ENCODE peak calls at places on chromosomes 1 and 21, in nine cellular contexts. L, X, I, M, K, O, Q, A and E are unnamed samples. For H3K4me1, the result is how much of the 10 kb centered on the place peaks cover.

GRCh38 chr1:114108741-114109255 is 44.9 kb downstream of the SYT6 start:
- DNase-seq in L (no peak), I (no peak), O (no peak), K (no peak), A (no peak), X (no peak), M (peak), Q (no peak), E (no peak)

GRCh38 chr1:114828251-114828650 is 26.4 kb upstream of the SYCP1 start:
- DNase-seq in O (no peak), A (no peak), I (no peak), X (no peak), M (no peak), Q (no peak), L (no peak), K (no peak), E (no peak)

GRCh38 chr1:198320748-198321147 is 163.9 kb downstream of the NEK7 start:
- DNase-seq in Q (no peak), I (no peak), O (no peak), L (no peak), K (no peak), A (no peak), X (no peak), M (no peak), E (no peak)

GRCh38 chr1:27778022-27778421 is 5.0 kb downstream of the STX12 start:
- DNase-seq in A (peak), Q (no peak), M (no peak), X (no peak), O (no peak), K (no peak), I (no peak), L (no peak), E (no peak)

GRCh38 chr1:52403566-52404115 is 582 bp downstream of the ORC1 start:
- DNase-seq in L (peak), X (no peak), A (no peak), I (peak), M (peak), K (no peak), O (no peak), Q (no peak), E (no peak)

GRCh38 chr21:17372200-17372599 is 140.6 kb upstream of the CXADR start:
- DNase-seq in O (no peak), I (no peak), K (no peak), M (no peak), Q (no peak), L (no peak), X (no peak), A (no peak), E (no peak)

GRCh38 chr1:167594827-167595226 is 35.2 kb upstream of the RCSD1 start:
- DNase-seq in L (no peak), O (no peak), Q (no peak), M (no peak), A (no peak), I (no peak), X (no peak), K (no peak), E (no peak)

GRCh38 chr1:11731719-11732283 is 4.1 kb upstream of the AGTRAP start:
- DNase-seq in K (peak), L (no peak), M (no peak), I (peak), X (peak), Q (no peak), O (peak), A (peak), E (peak)

GRCh38 chr1:117657031-117657430 is 51.2 kb downstream of the TENT5C start:
- DNase-seq in L (no peak), Q (no peak), O (no peak), M (no peak), I (no peak), A (no peak), K (no peak), X (no peak), E (no peak)

GRCh38 chr1:24020032-24020431 is 39.9 kb upstream of the SRSF10 start:
- DNase-seq in O (no peak), A (no peak), Q (no peak), X (no peak), I (no peak), M (no peak), K (peak), L (no peak), E (no peak)

GRCh38 chr21:21690068-21690665 is 692.0 kb downstream of the NCAM2 start:
- DNase-seq in Q (no peak), L (no peak), X (no peak), O (no peak), A (no peak), K (no peak), M (no peak), I (no peak), E (no peak)

GRCh38 chr1:3037281-3038040 is 16.2 kb downstream of the ACTRT2 start:
- DNase-seq in I (no peak), X (no peak), M (no peak), K (peak), Q (no peak), A (no peak), O (no peak), L (no peak), E (peak)

GRCh38 chr1:76726251-76726650 is 141.0 kb upstream of the ST6GALNAC5 start:
- DNase-seq in Q (no peak), K (no peak), I (no peak), L (no peak), O (no peak), A (no peak), M (no peak), X (no peak), E (no peak)

GRCh38 chr1:53559391-53559815 is 100.2 kb downstream of the DMRTB1 start:
- DNase-seq in K (peak), A (no peak), X (no peak), M (peak), Q (peak), I (no peak), L (no peak), O (no peak), E (peak)

GRCh38 chr1:243902100-243902499 is 52.1 kb upstream of the AKT3 start:
- DNase-seq in L (no peak), I (no peak), O (peak), Q (no peak), A (no peak), K (no peak), X (no peak), M (no peak), E (no peak)

GRCh38 chr1:226738995-226739695 is at the start of gene ITPKB:
- DNase-seq in I (peak), K (peak), A (peak), L (no peak), M (peak), Q (no peak), O (peak), X (peak), E (peak)

GRCh38 chr1:18882511-18882910 is 19.8 kb downstream of the ALDH4A1 start:
- DNase-seq in A (no peak), I (no peak), O (no peak), Q (no peak), M (no peak), L (no peak), X (no peak), K (no peak), E (no peak)

GRCh38 chr1:99685516-99686180 is 39.7 kb downstream of the PALMD start:
- DNase-seq in M (peak), A (peak), K (peak), X (peak), L (peak), I (peak), O (peak), Q (peak), E (no peak)

GRCh38 chr21:31450971-31451370 is 106.9 kb upstream of the TIAM1 start:
- DNase-seq in I (no peak), O (no peak), K (no peak), X (no peak), A (no peak), Q (no peak), L (no peak), M (no peak), E (no peak)

GRCh38 chr1:1013105-1013921 is at the start of gene ISG15:
- DNase-seq in M (no peak), Q (peak), X (peak), O (peak), K (peak), A (peak), L (peak), I (peak), E (peak)

GRCh38 chr21:22235866-22236590 is 1237.8 kb downstream of the NCAM2 start:
- DNase-seq in K (no peak), O (no peak), L (no peak), Q (no peak), M (no peak), I (no peak), A (no peak), X (no peak), E (no peak)

GRCh38 chr1:187237542-187237941 is 408.8 kb downstream of the PLA2G4A start:
- DNase-seq in K (no peak), M (no peak), I (no peak), L (no peak), Q (no peak), O (no peak), X (no peak), A (no peak), E (no peak)

GRCh38 chr1:187241971-187242370 is 413.2 kb downstream of the PLA2G4A start:
- DNase-seq in I (no peak), K (no peak), X (no peak), L (no peak), A (no peak), M (no peak), Q (no peak), O (no peak), E (no peak)

GRCh38 chr1:187236676-187237075 is 407.9 kb downstream of the PLA2G4A start:
- DNase-seq in I (no peak), O (no peak), A (no peak), M (no peak), Q (no peak), K (no peak), L (no peak), X (no peak), E (no peak)

DNA sequence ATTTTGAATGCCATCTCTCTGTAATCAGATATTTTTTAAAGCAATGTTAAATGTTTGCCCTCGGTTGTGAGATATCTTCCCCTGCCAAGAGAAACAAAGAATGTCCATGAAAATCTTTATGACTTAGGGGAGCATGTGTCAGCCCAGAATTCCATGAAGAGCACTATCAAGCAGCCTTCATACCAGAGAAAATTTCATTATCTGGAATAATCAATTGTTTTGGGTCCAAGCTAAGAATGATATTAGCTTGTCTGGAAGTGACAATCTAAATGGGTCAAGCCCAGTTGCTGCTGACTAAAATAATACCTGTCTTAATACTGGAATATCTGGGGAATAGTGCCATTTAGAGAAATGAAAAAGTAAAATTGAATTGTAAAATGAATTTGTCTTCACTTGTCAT is 407.4 kb downstream of the PLA2G4A start:
- DNase-seq in L (no peak), Q (no peak), K (no peak), O (no peak), M (no peak), I (no peak), X (no peak), A (no peak), E (no peak)
- TF ChIP-seq POLR2AphosphoS5 in L (no peak), Q (no peak), K (no peak), O (no peak), M (no peak), I (no peak), X (no peak), A (no peak), E (no peak)

GRCh38 chr1:26125382-26125781 is 13.8 kb downstream of the PDIK1L start:
- DNase-seq in L (no peak), O (no peak), Q (no peak), X (no peak), M (no peak), A (no peak), K (no peak), I (no peak), E (no peak)
- H3K4me1 ChIP-seq in L (under half), O (under half), Q (half or more), X (under half), M (under half), A (under half), K (under half), I (half or more), E (under half)

GRCh38 chr1:224684920-224685547 is 68.9 kb downstream of the CNIH3 start:
- DNase-seq in Q (no peak), A (no peak), K (no peak), I (no peak), O (no peak), M (no peak), L (no peak), X (no peak), E (no peak)

GRCh38 chr1:224690576-224690975 is 74.5 kb downstream of the CNIH3 start:
- DNase-seq in O (no peak), I (no peak), Q (no peak), X (no peak), K (no peak), L (no peak), M (no peak), A (no peak), E (no peak)

GRCh38 chr1:224689354-224689753 is 73.2 kb downstream of the CNIH3 start:
- DNase-seq in L (no peak), A (no peak), Q (no peak), O (no peak), X (no peak), M (no peak), K (no peak), I (no peak), E (no peak)

GRCh38 chr1:224683981-224684380 is 67.9 kb downstream of the CNIH3 start:
- DNase-seq in A (no peak), L (no peak), X (no peak), M (no peak), K (no peak), I (no peak), O (no peak), Q (no peak), E (no peak)

DNA sequence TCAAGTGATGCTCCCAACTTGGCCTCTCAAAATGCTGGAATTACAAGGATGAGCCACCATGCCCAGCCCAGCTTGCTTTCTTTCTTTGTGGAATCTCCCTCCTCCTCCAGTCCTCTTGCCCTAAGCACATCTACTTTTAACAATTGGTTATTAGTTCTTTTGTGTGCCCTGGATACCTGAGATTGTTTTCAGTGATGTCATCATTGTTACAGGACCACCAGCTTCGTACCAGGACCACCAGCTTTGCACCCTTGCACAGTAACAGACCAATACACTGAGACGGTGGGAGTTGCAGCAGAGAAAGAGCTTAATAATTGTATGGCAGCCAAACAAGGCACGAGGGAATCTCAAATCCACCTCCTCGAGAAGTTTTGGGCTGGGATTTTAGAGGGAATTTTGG is 71.3 kb downstream of the CNIH3 start:
- DNase-seq in A (no peak), M (no peak), O (no peak), I (no peak), L (no peak), X (no peak), K (no peak), Q (no peak), E (no peak)
- TF ChIP-seq POLR2AphosphoS5 in A (no peak), M (no peak), O (no peak), I (no peak), L (no peak), X (no peak), K (no peak), Q (no peak), E (no peak)

GRCh38 chr1:16144325-16145029 is 11.4 kb downstream of the EPHA2 start:
- DNase-seq in L (no peak), M (no peak), K (no peak), I (no peak), O (no peak), X (no peak), Q (no peak), A (no peak), E (no peak)
- H3K4me1 ChIP-seq in L (half or more), M (under half), K (half or more), I (half or more), O (under half), X (under half), Q (half or more), A (half or more), E (half or more)